ENCODE peak calls at places on chromosomes 4 and X, in four cellular contexts. Q, R, K and J are unnamed samples.

GRCh38 chr4:136009258-136009832 is 1522.9 kb downstream of the PCDH18 start:
- DNase-seq in Q (no peak), R (peak), K (no peak), J (no peak)

GRCh38 chr4:90127706-90128345 is 632 bp downstream of the CCSER1 start:
- DNase-seq in Q (no peak), R (no peak), K (no peak), J (no peak)

GRCh38 chr4:53432528-53433424 is 55.3 kb downstream of the FIP1L1 start:
- DNase-seq in Q (no peak), R (no peak), K (no peak), J (no peak)

GRCh38 chr4:156422576-156422975 is 468.9 kb upstream of the CTSO start:
- DNase-seq in Q (no peak), R (no peak), K (no peak), J (no peak)

GRCh38 chr4:143506031-143506430 is 7.5 kb upstream of the SMARCA5 start:
- DNase-seq in Q (no peak), R (peak), K (no peak), J (no peak)

GRCh38 chr4:113620032-113620431 is 141.5 kb downstream of the CAMK2D start:
- DNase-seq in Q (no peak), R (no peak), K (no peak), J (no peak)

GRCh38 chr4:118280501-118281218 is 72.1 kb downstream of the PRSS12 start:
- DNase-seq in Q (peak), R (peak), K (no peak), J (peak)

GRCh38 chrX:281166-281999 is at the start of gene PLCXD1:
- DNase-seq in Q (peak), R (peak), K (peak), J (peak)

GRCh38 chrX:88416002-88416401 is 331.0 kb upstream of the CPXCR1 start:
- DNase-seq in Q (no peak), R (no peak), K (no peak), J (no peak)

GRCh38 chr4:36165256-36166005 is 78.9 kb downstream of the ARAP2 start:
- DNase-seq in Q (peak), R (no peak), K (no peak), J (no peak)

GRCh38 chrX:23662853-23663252 is 4.4 kb upstream of the PRDX4 start:
- DNase-seq in Q (peak), R (no peak), K (no peak), J (no peak)

GRCh38 chr4:183602444-183603102 is 56.4 kb downstream of the RWDD4 start:
- DNase-seq in Q (peak), R (peak), K (peak), J (no peak)

GRCh38 chrX:12360389-12360788 is 222.1 kb downstream of the FRMPD4 start:
- DNase-seq in Q (peak), R (no peak), K (no peak), J (no peak)

GRCh38 chr4:40170588-40170987 is 26.2 kb upstream of the RHOH start:
- DNase-seq in Q (no peak), R (no peak), K (no peak), J (no peak)

GRCh38 chr4:29708473-29708872 is 1011.7 kb upstream of the PCDH7 start:
- DNase-seq in Q (peak), R (peak), K (no peak), J (no peak)

GRCh38 chr4:53863731-53864130 is 200.7 kb downstream of the CHIC2 start:
- DNase-seq in Q (no peak), R (no peak), K (no peak), J (no peak)

GRCh38 chr4:15451866-15452765 is 17.6 kb upstream of the CC2D2A start:
- DNase-seq in Q (peak), R (no peak), K (no peak), J (no peak)

GRCh38 chr4:110163327-110164070 is 34.9 kb downstream of the ELOVL6 start:
- DNase-seq in Q (peak), R (peak), K (no peak), J (no peak)

GRCh38 chr4:88817740-88818139 is 120.1 kb upstream of the NAP1L5 start:
- DNase-seq in Q (no peak), R (no peak), K (no peak), J (no peak)

GRCh38 chr4:900073-900472 is 32.0 kb downstream of the GAK start:
- DNase-seq in Q (no peak), R (no peak), K (no peak), J (no peak)

GRCh38 chrX:24002792-24003191 is 24.2 kb downstream of the KLHL15 start:
- DNase-seq in Q (no peak), R (peak), K (no peak), J (no peak)

GRCh38 chrX:19064175-19064574 is 58.1 kb downstream of the ADGRG2 start:
- DNase-seq in Q (peak), R (peak), K (no peak), J (no peak)

GRCh38 chr4:2940267-2941137 is 22.7 kb downstream of the NOP14 start:
- DNase-seq in Q (no peak), R (no peak), K (no peak), J (no peak)

GRCh38 chr4:98930311-98930865 is 1.5 kb upstream of the EIF4E start:
- DNase-seq in Q (no peak), R (no peak), K (no peak), J (no peak)

GRCh38 chrX:149470960-149471359 is 34.1 kb downstream of the IDS start:
- DNase-seq in Q (peak), R (peak), K (peak), J (peak)

GRCh38 chr4:1937550-1937949 is 66.4 kb downstream of the NSD2 start:
- DNase-seq in Q (no peak), R (no peak), K (no peak), J (no peak)

GRCh38 chrX:124860736-124861135 is 458.9 kb upstream of the TEX13C start:
- DNase-seq in Q (no peak), R (no peak), K (no peak), J (no peak)

GRCh38 chr4:153318696-153319320 is 25.7 kb upstream of the MND1 start:
- DNase-seq in Q (peak), R (peak), K (no peak), J (no peak)

GRCh38 chr4:144970597-144970996 is 127.4 kb downstream of the ANAPC10 start:
- DNase-seq in Q (no peak), R (no peak), K (no peak), J (no peak)
- H3K56ac ChIP-seq in Q (no peak), R (no peak), K (no peak), J (no peak)

DNA sequence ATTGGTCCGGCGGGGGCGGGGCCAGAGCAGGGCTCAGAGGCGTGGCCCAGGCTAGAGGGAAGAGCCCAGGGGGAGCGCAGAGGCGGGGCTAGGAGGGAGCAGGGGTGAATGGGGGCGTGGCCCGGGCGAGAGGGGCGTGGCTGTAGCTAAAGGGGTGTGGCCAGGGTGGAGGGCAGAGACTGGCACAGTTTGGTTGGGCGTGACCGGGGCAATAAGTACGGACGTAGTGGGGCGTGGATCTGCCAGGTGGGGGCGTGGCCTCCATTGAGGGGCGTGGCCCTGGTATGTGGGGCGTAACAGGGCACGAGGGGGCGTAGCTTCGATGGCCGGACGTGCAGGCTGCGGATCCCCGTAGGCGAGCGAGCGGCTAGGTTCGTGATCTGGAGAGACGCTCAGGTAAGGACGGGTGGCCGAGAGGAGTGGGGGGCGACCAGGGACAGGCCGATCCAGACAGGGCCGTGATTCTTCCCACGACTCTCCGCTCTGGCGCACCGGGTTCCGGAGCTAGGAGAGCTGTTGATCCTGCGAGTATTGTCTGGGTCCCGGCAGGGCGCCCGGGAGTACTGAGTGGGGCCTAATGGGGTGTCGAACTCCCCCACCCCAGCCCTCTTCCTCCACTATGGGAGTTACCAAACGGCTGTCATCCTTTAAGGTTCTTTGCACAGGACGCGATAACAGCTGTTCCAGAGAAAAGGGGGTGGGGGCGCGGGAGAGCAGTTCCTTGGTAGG is at the start of gene CA5B:
- DNase-seq in Q (peak), R (peak), K (peak), J (peak)
- H3K56ac ChIP-seq in Q (no peak), R (peak), K (no peak), J (no peak)

GRCh38 chr4:30719363-30720020 is 677 bp upstream of the PCDH7 start:
- DNase-seq in Q (peak), R (peak), K (peak), J (peak)

GRCh38 chr4:30718889-30719252 is 1.3 kb upstream of the PCDH7 start:
- DNase-seq in Q (peak), R (peak), K (no peak), J (no peak)

GRCh38 chr4:30717208-30718020 is 2.8 kb upstream of the PCDH7 start:
- DNase-seq in Q (peak), R (no peak), K (peak), J (peak)

GRCh38 chr4:30716671-30717207 is 3.4 kb upstream of the PCDH7 start:
- DNase-seq in Q (no peak), R (peak), K (no peak), J (no peak)

GRCh38 chr4:30718021-30718888 is 1.9 kb upstream of the PCDH7 start:
- DNase-seq in Q (peak), R (peak), K (peak), J (peak)
- H3K56ac ChIP-seq in Q (peak), R (peak), K (no peak), J (no peak)

GRCh38 chr4:26331380-26331945 is 10.6 kb downstream of the RBPJ start:
- DNase-seq in Q (no peak), R (no peak), K (no peak), J (no peak)

GRCh38 chr4:26330946-26331345 is 10.1 kb downstream of the RBPJ start:
- DNase-seq in Q (no peak), R (peak), K (no peak), J (no peak)

GRCh38 chr4:26334366-26334765 is 13.6 kb downstream of the RBPJ start:
- DNase-seq in Q (no peak), R (no peak), K (no peak), J (no peak)

GRCh38 chr4:26326791-26327190 is 6.0 kb downstream of the RBPJ start:
- DNase-seq in Q (peak), R (no peak), K (no peak), J (no peak)

DNA sequence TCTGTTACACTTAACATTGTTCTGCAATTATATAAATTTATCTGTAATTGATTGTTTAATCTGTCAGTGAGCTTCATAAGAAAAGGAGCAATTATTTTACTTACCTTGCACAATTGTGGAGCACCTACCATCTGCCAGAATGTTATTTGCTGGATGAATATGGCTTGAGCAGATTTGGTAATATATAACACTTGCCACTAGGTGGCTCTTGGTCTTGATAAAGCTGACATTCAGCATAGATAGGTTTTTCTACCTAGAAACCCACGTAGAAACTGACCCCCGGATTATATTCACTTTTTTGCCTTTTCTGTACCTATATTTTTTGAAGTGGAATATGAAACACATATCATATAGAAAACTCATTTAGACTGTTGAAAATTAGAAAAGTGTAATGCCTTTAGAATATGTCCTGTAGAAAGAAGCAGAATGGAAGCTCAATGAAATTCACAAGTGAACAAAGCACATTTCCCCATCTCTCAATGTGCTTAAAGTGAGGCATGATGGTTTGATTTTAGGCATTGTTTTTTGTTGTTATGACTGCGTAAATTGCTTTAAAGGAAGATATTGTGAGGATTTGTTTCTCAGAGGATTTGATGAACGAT is 9.5 kb downstream of the RBPJ start:
- DNase-seq in Q (peak), R (peak), K (no peak), J (no peak)
- H3K56ac ChIP-seq in Q (no peak), R (peak), K (no peak), J (no peak)

GRCh38 chrX:133333154-133333750 is 82.0 kb downstream of the GPC4 start:
- DNase-seq in Q (no peak), R (no peak), K (no peak), J (no peak)
- H3K56ac ChIP-seq in Q (no peak), R (no peak), K (no peak), J (no peak)

GRCh38 chrX:13599491-13599890 is 30.1 kb downstream of the EGFL6 start:
- DNase-seq in Q (no peak), R (no peak), K (no peak), J (no peak)
- H3K56ac ChIP-seq in Q (no peak), R (no peak), K (no peak), J (no peak)

GRCh38 chrX:46715997-46716396 is 42.9 kb downstream of the SLC9A7 start:
- DNase-seq in Q (no peak), R (no peak), K (no peak), J (no peak)
- H3K56ac ChIP-seq in Q (no peak), R (no peak), K (no peak), J (no peak)

DNA sequence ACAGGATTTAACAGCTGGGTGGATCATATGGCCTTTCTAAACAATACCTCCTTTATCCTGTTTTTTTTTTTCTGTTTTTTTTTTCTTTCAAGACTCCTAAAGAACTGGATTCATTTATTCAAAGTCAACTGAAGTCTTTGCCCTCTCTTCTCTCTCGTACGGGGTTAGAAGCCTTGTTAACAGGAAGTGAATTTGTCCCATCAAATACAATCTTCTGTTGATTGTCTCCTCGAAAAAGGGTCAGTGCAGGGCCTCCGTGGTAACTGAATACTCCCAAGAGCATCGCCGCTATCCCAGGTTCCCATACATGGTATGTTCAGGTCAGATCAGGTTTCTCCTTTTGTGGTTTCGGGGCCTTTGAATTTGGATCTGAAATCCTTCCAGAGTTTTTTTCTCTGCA is 1.9 kb upstream of the TMEM128 start:
- DNase-seq in Q (no peak), R (no peak), K (no peak), J (no peak)
- H3K56ac ChIP-seq in Q (no peak), R (no peak), K (no peak), J (no peak)

GRCh38 chrX:25524150-25524549 is 508.4 kb upstream of the ARX start:
- DNase-seq in Q (peak), R (no peak), K (no peak), J (no peak)

GRCh38 chrX:25523574-25523973 is 507.8 kb upstream of the ARX start:
- DNase-seq in Q (peak), R (peak), K (peak), J (peak)

GRCh38 chrX:25531096-25531495 is 515.3 kb upstream of the ARX start:
- DNase-seq in Q (peak), R (no peak), K (no peak), J (no peak)

DNA sequence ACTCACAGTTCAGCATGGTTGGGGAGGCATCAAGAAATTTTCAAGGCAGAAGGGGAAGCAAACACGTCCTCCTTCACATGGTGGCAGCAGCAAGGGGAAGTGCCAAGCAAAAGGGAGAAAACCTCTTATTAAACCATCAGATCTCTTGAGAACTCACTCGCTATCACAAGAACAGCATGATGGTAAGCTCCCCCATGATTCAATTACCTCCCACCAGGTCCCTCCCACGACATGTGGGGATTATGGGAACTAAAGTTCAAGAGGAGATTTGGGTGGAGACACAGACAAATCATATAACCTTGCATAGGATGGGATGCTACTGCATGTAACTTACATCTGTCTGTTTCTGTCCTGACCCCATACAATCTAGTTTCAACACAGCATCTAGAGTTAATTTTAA is 511.8 kb upstream of the ARX start:
- DNase-seq in Q (no peak), R (no peak), K (no peak), J (no peak)
- H3K56ac ChIP-seq in Q (no peak), R (no peak), K (no peak), J (no peak)